ENCODE peak calls at places on chromosome 1, in nine cellular contexts. K is iris pigment epithelial cell; U is Ammon's horn; Q is COR-L47; B is activated T-cell treated with anti-CD3 and anti-CD28 coated beads for 1 hour; M is bronchial epithelial cell; L is stimulated activated effector memory CD8-positive, alpha-beta T cell treated with anti-CD3 and anti-CD28 coated beads, Interleukin-12 subunit alpha, Interleukin-12 subunit beta, amount 100 ng/mL, for 72 hours; X is stimulated activated CD4-positive, alpha-beta T cell treated with anti-CD3 and anti-CD28 coated beads, Interleukin-1b, Interleukin-23, amount 100 ng/mL, for 24 hours; Y is aorta. E is an unnamed sample.

GRCh38 chr1:47906009-47906432 is 91.2 kb downstream of the TRABD2B start:
- DNase-seq in K (peak; percentile 15), U (no peak), Q (no peak), B (no peak), M (peak; percentile 50), L (no peak), X (no peak), Y (no peak), E (no peak)

GRCh38 chr1:6100801-6101783 is 55.4 kb downstream of the KCNAB2 start:
- DNase-seq in K (no peak), U (no peak), Q (no peak), B (no peak), M (no peak), L (no peak), X (no peak), Y (peak; percentile 34), E (no peak)

GRCh38 chr1:214337536-214337935 is 56.6 kb downstream of the SMYD2 start:
- DNase-seq in K (peak; percentile 62), U (no peak), Q (no peak), B (no peak), M (no peak), L (no peak), X (no peak), Y (no peak), E (no peak)

GRCh38 chr1:233664254-233664653 is 50.3 kb downstream of the KCNK1 start:
- DNase-seq in K (no peak), U (no peak), Q (no peak), B (no peak), M (peak; percentile 70), L (no peak), X (no peak), Y (no peak), E (no peak)

GRCh38 chr1:234154320-234155251 is 218.7 kb upstream of the COA6 start:
- DNase-seq in K (peak; percentile 76), U (peak; percentile 47), Q (peak; percentile 80), B (no peak), M (peak; percentile 81), L (peak; percentile 9), X (no peak), Y (no peak), E (peak; percentile 40)

GRCh38 chr1:234848972-234849641 is 239.1 kb upstream of the IRF2BP2 start:
- DNase-seq in K (peak; percentile 55), U (peak; percentile 50), Q (no peak), B (no peak), M (peak; percentile 74), L (no peak), X (no peak), Y (no peak), E (no peak)

GRCh38 chr1:112172294-112172882 is 182.9 kb upstream of the KCND3 start:
- DNase-seq in K (peak; percentile 56), U (peak; percentile 28), Q (no peak), B (no peak), M (peak; percentile 63), L (no peak), X (no peak), Y (peak; percentile 45), E (no peak)

GRCh38 chr1:58814251-58815068 is 30.6 kb upstream of the JUN start:
- DNase-seq in K (peak; percentile 29), U (no peak), Q (no peak), B (no peak), M (peak; percentile 72), L (no peak), X (no peak), Y (peak; percentile 65), E (no peak)

GRCh38 chr1:224223819-224224714 is 41.0 kb downstream of the DEGS1 start:
- DNase-seq in K (peak; percentile 92), U (no peak), Q (no peak), B (no peak), M (peak; percentile 74), L (no peak), X (no peak), Y (no peak), E (no peak)

GRCh38 chr1:91066545-91066944 is 44.7 kb upstream of the ZNF644 start:
- DNase-seq in K (no peak), U (no peak), Q (no peak), B (no peak), M (no peak), L (no peak), X (no peak), Y (no peak), E (no peak)

GRCh38 chr1:16906873-16907272 is 11.1 kb downstream of the RNU1-2 start:
- DNase-seq in K (no peak), U (no peak), Q (no peak), B (no peak), M (no peak), L (no peak), X (no peak), Y (no peak), E (no peak)

GRCh38 chr1:116128669-116129068 is 17.5 kb downstream of the MAB21L3 start:
- DNase-seq in K (no peak), U (no peak), Q (no peak), B (peak; percentile 14), M (no peak), L (no peak), X (no peak), Y (no peak), E (no peak)

GRCh38 chr1:78176448-78176847 is 130.7 kb downstream of the GIPC2 start:
- DNase-seq in K (peak; percentile 69), U (no peak), Q (peak; percentile 90), B (no peak), M (peak; percentile 86), L (no peak), X (no peak), Y (no peak), E (no peak)

GRCh38 chr1:214330715-214331114 is 49.8 kb downstream of the SMYD2 start:
- DNase-seq in K (no peak), U (no peak), Q (no peak), B (no peak), M (no peak), L (no peak), X (no peak), Y (no peak), E (no peak)

GRCh38 chr1:117851687-117852086 is 77.7 kb downstream of the GDAP2 start:
- DNase-seq in K (no peak), U (no peak), Q (no peak), B (no peak), M (no peak), L (no peak), X (no peak), Y (no peak), E (no peak)

GRCh38 chr1:237875291-237875690 is 15.4 kb downstream of the ZP4 start:
- DNase-seq in K (peak; percentile 31), U (no peak), Q (no peak), B (no peak), M (peak; percentile 37), L (no peak), X (no peak), Y (no peak), E (no peak)

GRCh38 chr1:89563957-89564604 is 39.5 kb downstream of the LRRC8B start:
- DNase-seq in K (no peak), U (no peak), Q (no peak), B (no peak), M (no peak), L (no peak), X (no peak), Y (no peak), E (no peak)

GRCh38 chr1:11882814-11883538 is 24.2 kb upstream of the NPPB start:
- DNase-seq in K (no peak), U (no peak), Q (peak; percentile 12), B (no peak), M (peak; percentile 21), L (no peak), X (no peak), Y (no peak), E (no peak)

GRCh38 chr1:41355761-41356160 is 5.5 kb upstream of the FOXO6 start:
- DNase-seq in K (no peak), U (no peak), Q (no peak), B (no peak), M (no peak), L (no peak), X (no peak), Y (no peak), E (no peak)

GRCh38 chr1:47527653-47528272 is 89.9 kb downstream of the FOXD2 start:
- DNase-seq in K (peak; percentile 34), U (no peak), Q (no peak), B (no peak), M (peak; percentile 35), L (no peak), X (no peak), Y (no peak), E (no peak)